ENCODE peak calls at places on chromosomes 1 and 21, in six cellular contexts. One of them, this sample, is unnamed.
A peak's percentile ranks its signal among the peaks of the same experiment; 100 is the strongest.

GRCh38 chr1:153611024-153611352 is 1.9 kb downstream of the S100A16 start:
- DNase-seq in cortex of kidney: no peak
- DNase-seq in H7: peak; percentile 37
- DNase-seq in M059J: peak; percentile 43
- DNase-seq in left ventricle myocardium inferior: no peak
- DNase-seq in CD8-positive, alpha-beta memory T cell: no peak
- DNase-seq in this sample: no peak

GRCh38 chr1:110118636-110119396 is 6.6 kb downstream of the UBL4B start:
- DNase-seq in M059J: no peak
- DNase-seq in cortex of kidney: no peak
- DNase-seq in H7: no peak
- DNase-seq in left ventricle myocardium inferior: no peak
- DNase-seq in CD8-positive, alpha-beta memory T cell: no peak
- DNase-seq in this sample: no peak

GRCh38 chr1:174428033-174428432 is 19.7 kb upstream of the GPR52 start:
- DNase-seq in M059J: no peak
- DNase-seq in cortex of kidney: no peak
- DNase-seq in left ventricle myocardium inferior: no peak
- DNase-seq in H7: no peak
- DNase-seq in CD8-positive, alpha-beta memory T cell: no peak
- DNase-seq in this sample: no peak

GRCh38 chr21:43321111-43321510 is 105.8 kb downstream of the SIK1 start:
- DNase-seq in CD8-positive, alpha-beta memory T cell: no peak
- DNase-seq in cortex of kidney: no peak
- DNase-seq in M059J: peak; percentile 64
- DNase-seq in left ventricle myocardium inferior: no peak
- DNase-seq in H7: no peak
- DNase-seq in this sample: no peak

GRCh38 chr1:44037154-44037553 is 5.9 kb upstream of the SLC6A9 start:
- DNase-seq in M059J: no peak
- DNase-seq in H7: no peak
- DNase-seq in CD8-positive, alpha-beta memory T cell: no peak
- DNase-seq in cortex of kidney: no peak
- DNase-seq in left ventricle myocardium inferior: no peak
- DNase-seq in this sample: no peak

GRCh38 chr1:26110731-26111529 is 694 bp upstream of the PDIK1L start:
- DNase-seq in M059J: peak; percentile 70
- DNase-seq in cortex of kidney: no peak
- DNase-seq in left ventricle myocardium inferior: peak; percentile 80
- DNase-seq in CD8-positive, alpha-beta memory T cell: peak; percentile 82
- DNase-seq in H7: peak; percentile 93
- DNase-seq in this sample: peak; percentile 69

GRCh38 chr1:185439727-185440415 is 122.8 kb upstream of the IVNS1ABP start:
- DNase-seq in M059J: peak; percentile 98
- DNase-seq in H7: no peak
- DNase-seq in CD8-positive, alpha-beta memory T cell: no peak
- DNase-seq in cortex of kidney: no peak
- DNase-seq in left ventricle myocardium inferior: no peak
- DNase-seq in this sample: no peak

GRCh38 chr1:234992065-234992464 is 136.6 kb downstream of the TOMM20 start:
- DNase-seq in cortex of kidney: no peak
- DNase-seq in H7: no peak
- DNase-seq in left ventricle myocardium inferior: no peak
- DNase-seq in CD8-positive, alpha-beta memory T cell: no peak
- DNase-seq in M059J: no peak
- DNase-seq in this sample: no peak

GRCh38 chr1:110752941-110753725 is 78.4 kb upstream of the KCNA3 start:
- DNase-seq in CD8-positive, alpha-beta memory T cell: no peak
- DNase-seq in M059J: no peak
- DNase-seq in left ventricle myocardium inferior: no peak
- DNase-seq in H7: no peak
- DNase-seq in cortex of kidney: no peak
- DNase-seq in this sample: no peak

GRCh38 chr1:15070145-15070748 is 83.3 kb upstream of the TMEM51 start:
- DNase-seq in H7: no peak
- DNase-seq in CD8-positive, alpha-beta memory T cell: no peak
- DNase-seq in M059J: peak; percentile 36
- DNase-seq in cortex of kidney: no peak
- DNase-seq in left ventricle myocardium inferior: no peak
- DNase-seq in this sample: no peak

GRCh38 chr1:20059847-20060246 is 10.1 kb upstream of the PLA2G5 start:
- DNase-seq in CD8-positive, alpha-beta memory T cell: no peak
- DNase-seq in M059J: no peak
- DNase-seq in left ventricle myocardium inferior: no peak
- DNase-seq in cortex of kidney: no peak
- DNase-seq in H7: no peak
- DNase-seq in this sample: no peak

GRCh38 chr1:226912587-226913176 is 27.4 kb upstream of the COQ8A start:
- DNase-seq in CD8-positive, alpha-beta memory T cell: no peak
- DNase-seq in M059J: no peak
- DNase-seq in cortex of kidney: no peak
- DNase-seq in left ventricle myocardium inferior: peak; percentile 60
- DNase-seq in H7: peak; percentile 90
- DNase-seq in this sample: no peak

GRCh38 chr1:201245082-201245481 is 38.2 kb upstream of the PKP1 start:
- DNase-seq in left ventricle myocardium inferior: no peak
- DNase-seq in H7: no peak
- DNase-seq in cortex of kidney: no peak
- DNase-seq in CD8-positive, alpha-beta memory T cell: no peak
- DNase-seq in M059J: no peak
- DNase-seq in this sample: no peak

GRCh38 chr1:25629836-25630235 is 13.2 kb downstream of the MAN1C1 start:
- DNase-seq in cortex of kidney: no peak
- DNase-seq in left ventricle myocardium inferior: no peak
- DNase-seq in H7: no peak
- DNase-seq in M059J: peak; percentile 56
- DNase-seq in CD8-positive, alpha-beta memory T cell: no peak
- DNase-seq in this sample: no peak

GRCh38 chr1:179017383-179018326 is 8.0 kb upstream of the FAM20B start:
- DNase-seq in H7: no peak
- DNase-seq in cortex of kidney: no peak
- DNase-seq in M059J: peak; percentile 65
- DNase-seq in left ventricle myocardium inferior: no peak
- DNase-seq in CD8-positive, alpha-beta memory T cell: no peak
- DNase-seq in this sample: no peak

GRCh38 chr1:32925360-32926142 is 24.4 kb upstream of the TMEM54 start:
- DNase-seq in M059J: peak; percentile 39
- DNase-seq in H7: peak; percentile 80
- DNase-seq in cortex of kidney: no peak
- DNase-seq in CD8-positive, alpha-beta memory T cell: peak; percentile 54
- DNase-seq in left ventricle myocardium inferior: no peak
- DNase-seq in this sample: no peak

GRCh38 chr1:153534226-153534932 is 1.4 kb downstream of the S100A6 start:
- DNase-seq in cortex of kidney: no peak
- DNase-seq in M059J: peak; percentile 78
- DNase-seq in left ventricle myocardium inferior: no peak
- DNase-seq in CD8-positive, alpha-beta memory T cell: no peak
- DNase-seq in H7: no peak
- DNase-seq in this sample: no peak

GRCh38 chr1:55623339-55623738 is 408.2 kb upstream of the USP24 start:
- DNase-seq in cortex of kidney: no peak
- DNase-seq in M059J: no peak
- DNase-seq in H7: no peak
- DNase-seq in left ventricle myocardium inferior: peak; percentile 72
- DNase-seq in CD8-positive, alpha-beta memory T cell: no peak
- DNase-seq in this sample: no peak

GRCh38 chr1:10641976-10642375 is 154.5 kb downstream of the CASZ1 start:
- DNase-seq in CD8-positive, alpha-beta memory T cell: no peak
- DNase-seq in M059J: no peak
- DNase-seq in left ventricle myocardium inferior: no peak
- DNase-seq in cortex of kidney: no peak
- DNase-seq in H7: peak; percentile 75
- DNase-seq in this sample: no peak

This sample was measured in T-helper 9 cell.